ENCODE peak calls at places on chromosomes 7 and 10, in four cellular contexts. Q is MCF 10A, K is HT1080, L is Ammon's horn. D is an unnamed sample.
A peak's percentile ranks its signal among the peaks of the same experiment; 100 is the strongest.

GRCh38 chr7:57305192-57305748 is 144.7 kb upstream of the ZNF716 start:
- DNase-seq in K (no peak), L (no peak), Q (no peak), D (no peak)

GRCh38 chr10:122699796-122700466 is at the start of gene C10orf120:
- DNase-seq in Q (no peak), K (no peak), L (no peak), D (no peak)

GRCh38 chr10:132502544-132503300 is 34.9 kb upstream of the INPP5A start:
- DNase-seq in Q (no peak), L (no peak), K (no peak), D (no peak)

GRCh38 chr7:26910221-26910620 is 45.8 kb upstream of the SKAP2 start:
- DNase-seq in K (peak; percentile 89), Q (peak; percentile 79), L (no peak), D (peak; percentile 80)

GRCh38 chr7:123789817-123790216 is 41.0 kb upstream of the WASL start:
- DNase-seq in Q (peak; percentile 22), L (no peak), K (no peak), D (peak; percentile 84)

GRCh38 chr7:8442814-8443304 is 9.4 kb downstream of the NXPH1 start:
- DNase-seq in K (peak; percentile 18), Q (no peak), L (peak; percentile 53), D (peak; percentile 12)

GRCh38 chr10:15370741-15371701 is at the start of gene FAM171A1:
- DNase-seq in K (no peak), L (peak; percentile 59), Q (peak; percentile 60), D (no peak)

GRCh38 chr7:152081088-152081487 is 55.6 kb downstream of the GALNT11 start:
- DNase-seq in L (no peak), K (no peak), Q (peak; percentile 74), D (peak; percentile 20)

GRCh38 chr10:102648269-102648888 is 4.1 kb downstream of the TRIM8 start:
- DNase-seq in Q (no peak), K (no peak), L (no peak), D (no peak)

D was measured in bronchial epithelial cell.